ENCODE peak calls at places on chromosomes 12 and 14, in eight cellular contexts. Y, L, R, A, U, K, V and W are unnamed samples.

GRCh38 chr12:3456809-3457208 is 34.2 kb upstream of the PRMT8 start:
- DNase-seq in V (no peak), U (peak), K (peak), Y (no peak), A (no peak), L (no peak), R (no peak), W (peak)

GRCh38 chr12:29681996-29682534 is 101.7 kb downstream of the TMTC1 start:
- DNase-seq in A (peak), U (no peak), L (no peak), Y (no peak), V (no peak), K (no peak), R (no peak), W (no peak)

GRCh38 chr14:98323850-98324249 is 948.1 kb downstream of the BCL11B start:
- DNase-seq in U (no peak), R (no peak), Y (no peak), A (no peak), K (no peak), L (no peak), V (no peak), W (no peak)

GRCh38 chr14:58705066-58705465 is 67.3 kb downstream of the DACT1 start:
- DNase-seq in R (no peak), Y (no peak), A (peak), V (no peak), K (no peak), L (no peak), U (no peak), W (no peak)

GRCh38 chr14:105859717-105860614 is 333.6 kb downstream of the TMEM121 start:
- DNase-seq in V (no peak), A (no peak), K (no peak), R (no peak), L (no peak), Y (no peak), U (no peak), W (no peak)

GRCh38 chr12:102483466-102483865 is 3.1 kb upstream of the IGF1 start:
- DNase-seq in R (no peak), Y (no peak), U (no peak), L (no peak), A (no peak), V (no peak), K (no peak), W (no peak)

GRCh38 chr12:52211716-52212585 is 20.1 kb upstream of the KRT80 start:
- DNase-seq in A (no peak), L (no peak), Y (no peak), R (no peak), V (no peak), U (no peak), K (no peak), W (no peak)

GRCh38 chr12:95487024-95487423 is 13.1 kb downstream of the METAP2 start:
- DNase-seq in K (no peak), A (peak), L (no peak), R (no peak), U (no peak), Y (no peak), V (no peak), W (no peak)

GRCh38 chr12:92899388-92900001 is 29.6 kb downstream of the EEA1 start:
- DNase-seq in U (peak), Y (no peak), V (peak), R (peak), L (peak), A (peak), K (peak), W (no peak)

GRCh38 chr14:72515779-72516770 is 377.8 kb downstream of the DPF3 start:
- DNase-seq in U (no peak), Y (no peak), R (peak), V (no peak), K (peak), A (peak), L (no peak), W (no peak)

GRCh38 chr14:90319173-90319572 is 12.6 kb downstream of the NRDE2 start:
- DNase-seq in K (no peak), V (no peak), U (no peak), R (no peak), Y (no peak), L (no peak), A (no peak), W (no peak)

GRCh38 chr12:104374806-104375205 is 71.3 kb downstream of the EID3 start:
- DNase-seq in L (no peak), A (no peak), R (no peak), U (no peak), Y (no peak), K (peak), V (no peak), W (no peak)

GRCh38 chr12:3520168-3520567 is 29.2 kb downstream of the PRMT8 start:
- DNase-seq in V (no peak), L (no peak), K (no peak), A (no peak), Y (no peak), R (no peak), U (no peak), W (no peak)

GRCh38 chr14:103657466-103657865 is 28.5 kb downstream of the KLC1 start:
- DNase-seq in A (peak), Y (no peak), K (no peak), L (no peak), R (peak), V (no peak), U (no peak), W (no peak)

GRCh38 chr12:130765186-130765659 is 49.1 kb upstream of the RIMBP2 start:
- DNase-seq in L (no peak), R (peak), Y (no peak), V (no peak), U (no peak), A (peak), K (no peak), W (no peak)

GRCh38 chr12:89825591-89826449 is 117.2 kb upstream of the ATP2B1 start:
- DNase-seq in V (peak), R (peak), Y (no peak), A (peak), U (no peak), L (no peak), K (no peak), W (no peak)

GRCh38 chr12:16331998-16332397 is 15.4 kb upstream of the MGST1 start:
- DNase-seq in K (no peak), R (no peak), L (no peak), Y (no peak), A (no peak), U (no peak), V (no peak), W (no peak)

GRCh38 chr12:71562681-71563595 is 100.7 kb downstream of the ZFC3H1 start:
- DNase-seq in R (no peak), V (no peak), A (no peak), U (no peak), L (no peak), K (no peak), Y (no peak), W (no peak)

GRCh38 chr12:67222302-67222701 is 46.9 kb upstream of the CAND1 start:
- DNase-seq in Y (no peak), U (peak), R (peak), V (no peak), L (no peak), A (no peak), K (peak), W (no peak)

GRCh38 chr12:72368298-72368697 is 96.1 kb downstream of the TRHDE start:
- DNase-seq in A (no peak), R (no peak), V (no peak), L (no peak), Y (no peak), K (no peak), U (no peak), W (no peak)

GRCh38 chr12:47741340-47741703 is 16.0 kb upstream of the ENDOU start:
- DNase-seq in A (peak), R (no peak), U (no peak), Y (peak), K (no peak), V (no peak), L (peak), W (no peak)

GRCh38 chr12:25236190-25236589 is 14.5 kb downstream of the KRAS start:
- DNase-seq in Y (no peak), K (no peak), V (no peak), A (peak), L (no peak), U (no peak), R (peak), W (no peak)

GRCh38 chr12:51392556-51393237 is 1.5 kb upstream of the GALNT6 start:
- DNase-seq in R (no peak), K (peak), L (no peak), A (peak), U (peak), V (no peak), Y (no peak), W (no peak)

GRCh38 chr14:77076118-77076631 is 21.9 kb upstream of the CIPC start:
- DNase-seq in Y (no peak), A (peak), L (peak), K (peak), R (peak), U (no peak), V (peak), W (no peak)

GRCh38 chr12:75750950-75751349 is 239.5 kb upstream of the KRR1 start:
- DNase-seq in Y (no peak), R (peak), A (peak), U (no peak), K (no peak), V (no peak), L (no peak), W (no peak)